ENCODE peak calls at places on chromosomes 3 and 15, in nine cellular contexts. A is NCI-H748 treated with DMSO at 0.1 percent for 48 hours; E is T-helper 2 cell; L is stimulated activated CD4-positive, alpha-beta T cell treated with anti-CD3 and anti-CD28 coated beads, Interleukin-4, amount 100 ng/mL, for 48 hours; Q is astrocyte; K is dorsolateral prefrontal cortex; V is bronchial epithelial cell; P is mucosa of descending colon; R is substantia nigra. U is an unnamed sample.

GRCh38 chr3:13372126-13372525 is 48.0 kb downstream of the NUP210 start:
- DNase-seq in R (no peak), A (no peak), Q (no peak), K (no peak), V (no peak), P (no peak), E (no peak), L (no peak), U (no peak)

GRCh38 chr3:100695696-100696095 is 13.6 kb upstream of the TFG start:
- DNase-seq in K (no peak), Q (no peak), L (no peak), P (no peak), E (no peak), V (no peak), A (no peak), R (no peak), U (no peak)

GRCh38 chr3:139394116-139394515 is 4.7 kb upstream of the COPB2 start:
- DNase-seq in L (no peak), V (no peak), E (no peak), K (no peak), R (no peak), P (no peak), Q (peak), A (no peak), U (no peak)

GRCh38 chr15:101390462-101390861 is 95.4 kb upstream of the SNRPA1 start:
- DNase-seq in L (no peak), Q (no peak), A (no peak), V (no peak), R (no peak), P (no peak), K (no peak), E (no peak), U (no peak)

GRCh38 chr3:67863869-67864268 is 209.5 kb upstream of the SUCLG2 start:
- DNase-seq in A (no peak), K (no peak), R (no peak), P (peak), Q (no peak), E (no peak), V (peak), L (no peak), U (no peak)

GRCh38 chr15:66494262-66494661 is 3.3 kb downstream of the SNAPC5 start:
- DNase-seq in A (no peak), Q (no peak), R (no peak), K (no peak), E (no peak), V (no peak), P (no peak), L (no peak), U (no peak)

GRCh38 chr3:188890572-188891270 is 281.1 kb upstream of the TPRG1 start:
- DNase-seq in K (no peak), Q (peak), E (no peak), V (peak), P (no peak), R (no peak), A (no peak), L (no peak), U (no peak)

GRCh38 chr3:7447197-7447769 is 586.4 kb downstream of the GRM7 start:
- DNase-seq in Q (no peak), K (no peak), V (no peak), L (no peak), R (no peak), P (no peak), E (no peak), A (no peak), U (no peak)

GRCh38 chr15:63503739-63504246 is 600 bp upstream of the USP3 start:
- DNase-seq in K (peak), R (no peak), V (peak), E (peak), A (no peak), P (peak), L (peak), Q (peak), U (no peak)

GRCh38 chr15:68408971-68409370 is 23.0 kb downstream of the ITGA11 start:
- DNase-seq in K (no peak), L (no peak), R (no peak), E (no peak), P (no peak), V (no peak), Q (no peak), A (no peak), U (no peak)

GRCh38 chr15:26970712-26971210 is at the start of gene GABRG3:
- DNase-seq in P (no peak), Q (peak), E (no peak), R (no peak), V (no peak), L (no peak), K (no peak), A (peak), U (no peak)

GRCh38 chr15:84669726-84670125 is 11.7 kb upstream of the NMB start:
- DNase-seq in A (no peak), V (no peak), P (no peak), K (no peak), R (no peak), Q (peak), E (no peak), L (peak), U (no peak)

GRCh38 chr3:129687586-129688125 is 81.2 kb upstream of the PLXND1 start:
- DNase-seq in A (no peak), Q (peak), R (no peak), K (no peak), V (no peak), L (no peak), P (no peak), E (no peak), U (peak)